ENCODE peak calls at places on chromosome X, in four cellular contexts. Z, T, U and D are unnamed samples.

GRCh38 chrX:39757971-39758370 is 339.8 kb downstream of the BCOR start:
- DNase-seq in Z (no peak), T (no peak), U (no peak), D (no peak)

GRCh38 chrX:11725631-11726442 is 32.2 kb upstream of the MSL3 start:
- DNase-seq in Z (no peak), T (no peak), U (no peak), D (no peak)

GRCh38 chrX:34521563-34521962 is 135.5 kb downstream of the TMEM47 start:
- DNase-seq in Z (no peak), T (no peak), U (no peak), D (no peak)

GRCh38 chrX:32448320-32448719 is 763.0 kb downstream of the DMD start:
- DNase-seq in Z (no peak), T (no peak), U (no peak), D (peak; percentile 1)

GRCh38 chrX:17527135-17527701 is 152.2 kb downstream of the NHS start:
- DNase-seq in Z (peak; percentile 90), T (peak; percentile 26), U (no peak), D (peak; percentile 20)

GRCh38 chrX:155247497-155247896 is 16.8 kb downstream of the RAB39B start:
- DNase-seq in Z (no peak), T (no peak), U (no peak), D (no peak)

GRCh38 chrX:56219702-56220101 is 12.5 kb upstream of the KLF8 start:
- DNase-seq in Z (no peak), T (no peak), U (no peak), D (no peak)

GRCh38 chrX:22110729-22111494 is 78.8 kb downstream of the PHEX start:
- DNase-seq in Z (no peak), T (no peak), U (no peak), D (no peak)

GRCh38 chrX:115047181-115047580 is 29.8 kb upstream of the IL13RA2 start:
- DNase-seq in Z (no peak), T (no peak), U (no peak), D (no peak)

GRCh38 chrX:20438871-20439526 is 172.3 kb upstream of the RPS6KA3 start:
- DNase-seq in Z (peak; percentile 3), T (no peak), U (no peak), D (no peak)

GRCh38 chrX:132615396-132616131 is 126.7 kb upstream of the MBNL3 start:
- DNase-seq in Z (peak; percentile 41), T (no peak), U (peak; percentile 20), D (peak; percentile 74)

GRCh38 chrX:84487365-84488353 is 14.6 kb downstream of the HDX start:
- DNase-seq in Z (no peak), T (no peak), U (no peak), D (no peak)

GRCh38 chrX:71632923-71633657 is 14.8 kb upstream of the CXCR3 start:
- DNase-seq in Z (no peak), T (no peak), U (no peak), D (no peak)

GRCh38 chrX:123803331-123803983 is 56.4 kb upstream of the XIAP start:
- DNase-seq in Z (no peak), T (no peak), U (no peak), D (no peak)

GRCh38 chrX:37796302-37796701 is 16.4 kb downstream of the CYBB start:
- DNase-seq in Z (no peak), T (no peak), U (no peak), D (no peak)

GRCh38 chrX:47706575-47706974 is 47.6 kb upstream of the UXT start:
- DNase-seq in Z (no peak), T (no peak), U (no peak), D (no peak)

GRCh38 chrX:77694491-77694890 is 91.5 kb downstream of the ATRX start:
- DNase-seq in Z (no peak), T (no peak), U (no peak), D (no peak)

GRCh38 chrX:4570141-4570540 is 856.7 kb upstream of the PRKX start:
- DNase-seq in Z (no peak), T (no peak), U (no peak), D (no peak)

GRCh38 chrX:68807818-68808217 is 21.0 kb upstream of the EFNB1 start:
- DNase-seq in Z (peak; percentile 1), T (no peak), U (no peak), D (no peak)

GRCh38 chrX:78548012-78548411 is 111.1 kb downstream of the RTL3 start:
- DNase-seq in Z (no peak), T (no peak), U (no peak), D (no peak)

GRCh38 chrX:101787934-101788333 is 128.3 kb upstream of the ARMCX2 start:
- DNase-seq in Z (no peak), T (no peak), U (no peak), D (no peak)

GRCh38 chrX:23756165-23756564 is 13.1 kb upstream of the ACOT9 start:
- DNase-seq in Z (peak; percentile 41), T (peak; percentile 28), U (peak; percentile 28), D (peak; percentile 44)

GRCh38 chrX:111888600-111888999 is 12.6 kb downstream of the TRPC5OS start:
- DNase-seq in Z (no peak), T (no peak), U (no peak), D (no peak)

GRCh38 chrX:130887392-130887791 is 15.6 kb downstream of the ENOX2 start:
- DNase-seq in Z (no peak), T (no peak), U (no peak), D (no peak)

GRCh38 chrX:71930298-71930697 is 19.7 kb downstream of the NHSL2 start:
- DNase-seq in Z (no peak), T (no peak), U (no peak), D (no peak)

GRCh38 chrX:11321986-11322385 is 28.8 kb downstream of the AMELX start:
- DNase-seq in Z (no peak), T (no peak), U (no peak), D (no peak)

GRCh38 chrX:110218591-110218990 is 99.3 kb downstream of the AMMECR1 start:
- DNase-seq in Z (no peak), T (no peak), U (no peak), D (no peak)

GRCh38 chrX:73913580-73913979 is 350.6 kb downstream of the CHIC1 start:
- DNase-seq in Z (no peak), T (no peak), U (no peak), D (no peak)

GRCh38 chrX:73916931-73917657 is 354.1 kb downstream of the CHIC1 start:
- DNase-seq in Z (no peak), T (no peak), U (no peak), D (no peak)

DNA sequence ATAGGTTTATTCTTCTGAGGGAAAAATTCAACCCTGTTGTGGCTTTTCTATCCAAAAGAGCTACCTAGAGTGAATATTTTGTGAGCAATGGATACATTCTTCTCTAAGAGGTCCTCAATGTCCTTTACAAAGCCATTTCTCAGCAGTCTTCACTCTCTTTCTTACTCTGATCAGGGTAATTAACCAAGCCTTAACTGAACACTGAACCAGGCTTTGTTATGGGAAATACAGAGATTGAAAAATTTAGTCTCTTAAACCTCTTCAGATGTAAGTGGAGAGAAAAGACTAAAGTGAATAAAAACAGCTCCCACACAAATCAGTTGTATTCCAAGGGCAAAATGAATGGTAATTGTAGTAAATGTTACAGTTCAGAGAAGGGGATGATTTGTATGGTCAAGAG is 353.5 kb downstream of the CHIC1 start:
- DNase-seq in Z (no peak), T (no peak), U (no peak), D (no peak)
- TF ChIP-seq CTCF in Z (no peak), T (no peak), U (no peak), D (no peak)

DNA sequence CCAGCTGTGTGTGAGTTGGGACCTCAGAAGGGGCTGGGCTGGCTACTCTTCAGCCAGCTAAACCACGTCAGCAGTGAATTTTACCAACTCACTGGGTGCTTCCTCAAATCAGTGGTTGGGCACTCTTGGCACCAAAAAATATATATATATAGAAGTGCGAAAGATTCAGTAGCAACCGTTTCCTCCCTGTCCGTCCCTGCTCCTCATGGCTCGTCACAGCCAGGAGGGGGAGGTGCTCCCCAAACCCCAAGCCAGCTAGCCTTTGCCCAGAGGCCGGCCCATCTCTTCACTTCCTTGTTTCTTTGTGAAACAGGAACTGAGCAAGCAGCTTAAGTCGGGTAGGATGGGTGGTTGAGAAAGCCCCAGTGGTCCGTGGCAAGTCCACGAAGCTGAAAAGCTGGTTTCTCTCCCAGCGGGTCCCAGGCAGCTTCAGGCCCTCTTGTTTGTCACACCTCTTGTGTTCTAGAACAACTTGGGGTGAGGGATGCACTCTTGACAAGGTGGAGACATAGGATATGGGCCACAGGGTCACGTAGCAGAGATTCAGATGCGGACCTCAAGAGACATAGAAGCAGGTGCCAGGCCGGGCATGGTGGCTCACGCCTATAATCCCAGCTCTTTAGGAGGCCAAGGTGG is 6.8 kb upstream of the SASH3 start:
- DNase-seq in Z (no peak), T (peak; percentile 53), U (no peak), D (peak; percentile 91)
- TF ChIP-seq CTCF in Z (no peak), T (no peak), U (no peak), D (no peak)

GRCh38 chrX:30618160-30618765 is 35.0 kb upstream of the GK start:
- DNase-seq in Z (no peak), T (no peak), U (no peak), D (no peak)
- TF ChIP-seq CTCF in Z (no peak), T (no peak), U (peak; percentile 8), D (no peak)

GRCh38 chrX:25039036-25039435 is 23.3 kb upstream of the ARX start:
- DNase-seq in Z (no peak), T (no peak), U (no peak), D (no peak)

GRCh38 chrX:25029288-25029687 is 13.5 kb upstream of the ARX start:
- DNase-seq in Z (no peak), T (no peak), U (no peak), D (no peak)

GRCh38 chrX:25034889-25035288 is 19.1 kb upstream of the ARX start:
- DNase-seq in Z (no peak), T (no peak), U (no peak), D (no peak)
- TF ChIP-seq CTCF in Z (no peak), T (no peak), U (peak; percentile 47), D (no peak)

DNA sequence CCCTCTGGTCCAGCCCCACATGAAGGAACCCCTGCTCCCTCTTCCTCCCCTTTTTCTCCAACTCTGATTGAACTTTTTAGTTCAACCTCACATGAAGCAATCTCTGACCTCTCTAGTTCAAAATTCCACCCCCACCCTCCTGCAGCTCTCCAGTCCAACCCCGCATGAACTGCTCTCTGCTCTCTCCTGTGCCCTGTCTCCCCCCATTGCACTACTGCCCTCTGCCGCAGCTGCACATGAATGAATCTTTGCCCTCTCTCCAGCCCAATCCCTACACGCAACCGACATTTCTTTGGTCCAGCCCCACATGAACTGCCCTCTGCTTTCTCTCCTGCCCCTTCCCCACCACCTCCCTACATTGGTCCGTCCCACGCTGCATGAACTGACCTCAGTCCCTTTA is 6.9 kb downstream of the CETN2 start:
- DNase-seq in Z (no peak), T (no peak), U (no peak), D (no peak)
- TF ChIP-seq CTCF in Z (no peak), T (no peak), U (no peak), D (no peak)

GRCh38 chrX:9890541-9891200 is 76.5 kb upstream of the CLDN34 start:
- DNase-seq in Z (no peak), T (no peak), U (no peak), D (no peak)

GRCh38 chrX:9885150-9885549 is 82.0 kb upstream of the CLDN34 start:
- DNase-seq in Z (peak; percentile 59), T (peak; percentile 34), U (no peak), D (peak; percentile 67)

GRCh38 chrX:9884031-9884779 is 83.0 kb upstream of the CLDN34 start:
- DNase-seq in Z (no peak), T (no peak), U (no peak), D (no peak)

GRCh38 chrX:9888953-9889470 is 78.1 kb upstream of the CLDN34 start:
- DNase-seq in Z (no peak), T (no peak), U (no peak), D (no peak)
- TF ChIP-seq CTCF in Z (no peak), T (no peak), U (no peak), D (no peak)

GRCh38 chrX:6225307-6226052 is 3.2 kb downstream of the NLGN4X start:
- DNase-seq in Z (no peak), T (no peak), U (no peak), D (no peak)
- TF ChIP-seq CTCF in Z (no peak), T (no peak), U (peak; percentile 46), D (no peak)